ENCODE peak calls at places on chromosome 14, in seven cellular contexts. One of them, this sample, is unnamed.

GRCh38 chr14:59294662-59294992 is 106.2 kb downstream of the DAAM1 start:
- DNase-seq in neural crest cell: no peak
- DNase-seq in pancreas: no peak
- DNase-seq in endothelial cell: no peak
- DNase-seq in activated CD8-positive, alpha-beta T cell treated with anti-CD3 and anti-CD28 coated beads for 36 hours: no peak
- DNase-seq in astrocyte: peak
- DNase-seq in dorsolateral prefrontal cortex: no peak
- DNase-seq in this sample: peak

GRCh38 chr14:36771256-36771655 is 109.6 kb downstream of the PAX9 start:
- DNase-seq in endothelial cell: no peak
- DNase-seq in pancreas: no peak
- DNase-seq in astrocyte: no peak
- DNase-seq in neural crest cell: no peak
- DNase-seq in dorsolateral prefrontal cortex: no peak
- DNase-seq in activated CD8-positive, alpha-beta T cell treated with anti-CD3 and anti-CD28 coated beads for 36 hours: no peak
- DNase-seq in this sample: no peak

GRCh38 chr14:57574617-57575288 is 81.1 kb upstream of the CCDC198 start:
- DNase-seq in neural crest cell: no peak
- DNase-seq in endothelial cell: no peak
- DNase-seq in dorsolateral prefrontal cortex: no peak
- DNase-seq in pancreas: peak
- DNase-seq in activated CD8-positive, alpha-beta T cell treated with anti-CD3 and anti-CD28 coated beads for 36 hours: no peak
- DNase-seq in astrocyte: no peak
- DNase-seq in this sample: no peak

GRCh38 chr14:63454863-63455622 is 88.1 kb downstream of the PPP2R5E start:
- DNase-seq in astrocyte: peak
- DNase-seq in pancreas: no peak
- DNase-seq in neural crest cell: no peak
- DNase-seq in activated CD8-positive, alpha-beta T cell treated with anti-CD3 and anti-CD28 coated beads for 36 hours: no peak
- DNase-seq in endothelial cell: no peak
- DNase-seq in dorsolateral prefrontal cortex: no peak
- DNase-seq in this sample: no peak

GRCh38 chr14:56846970-56847928 is 37.0 kb upstream of the OTX2 start:
- DNase-seq in dorsolateral prefrontal cortex: no peak
- DNase-seq in astrocyte: no peak
- DNase-seq in activated CD8-positive, alpha-beta T cell treated with anti-CD3 and anti-CD28 coated beads for 36 hours: no peak
- DNase-seq in endothelial cell: no peak
- DNase-seq in pancreas: no peak
- DNase-seq in neural crest cell: no peak
- DNase-seq in this sample: no peak

GRCh38 chr14:38505221-38506095 is 249.6 kb upstream of the CLEC14A start:
- DNase-seq in pancreas: no peak
- DNase-seq in activated CD8-positive, alpha-beta T cell treated with anti-CD3 and anti-CD28 coated beads for 36 hours: no peak
- DNase-seq in endothelial cell: no peak
- DNase-seq in neural crest cell: no peak
- DNase-seq in dorsolateral prefrontal cortex: no peak
- DNase-seq in astrocyte: peak
- DNase-seq in this sample: peak

GRCh38 chr14:45680531-45680930 is 427.5 kb upstream of the MIS18BP1 start:
- DNase-seq in dorsolateral prefrontal cortex: no peak
- DNase-seq in pancreas: no peak
- DNase-seq in astrocyte: no peak
- DNase-seq in endothelial cell: no peak
- DNase-seq in neural crest cell: no peak
- DNase-seq in activated CD8-positive, alpha-beta T cell treated with anti-CD3 and anti-CD28 coated beads for 36 hours: no peak
- DNase-seq in this sample: no peak

GRCh38 chr14:81371802-81372201 is 28.3 kb downstream of the STON2 start:
- DNase-seq in activated CD8-positive, alpha-beta T cell treated with anti-CD3 and anti-CD28 coated beads for 36 hours: no peak
- DNase-seq in dorsolateral prefrontal cortex: no peak
- DNase-seq in endothelial cell: no peak
- DNase-seq in pancreas: no peak
- DNase-seq in astrocyte: no peak
- DNase-seq in neural crest cell: no peak
- DNase-seq in this sample: no peak

GRCh38 chr14:63752449-63753169 is 24.7 kb upstream of the SGPP1 start:
- DNase-seq in dorsolateral prefrontal cortex: no peak
- DNase-seq in pancreas: peak
- DNase-seq in neural crest cell: no peak
- DNase-seq in astrocyte: peak
- DNase-seq in endothelial cell: no peak
- DNase-seq in activated CD8-positive, alpha-beta T cell treated with anti-CD3 and anti-CD28 coated beads for 36 hours: no peak
- DNase-seq in this sample: peak

GRCh38 chr14:29216316-29216715 is 449.7 kb downstream of the FOXG1 start:
- DNase-seq in pancreas: no peak
- DNase-seq in endothelial cell: no peak
- DNase-seq in activated CD8-positive, alpha-beta T cell treated with anti-CD3 and anti-CD28 coated beads for 36 hours: no peak
- DNase-seq in dorsolateral prefrontal cortex: no peak
- DNase-seq in astrocyte: no peak
- DNase-seq in neural crest cell: no peak
- DNase-seq in this sample: no peak

GRCh38 chr14:72708708-72709475 is 185.0 kb downstream of the DPF3 start:
- DNase-seq in activated CD8-positive, alpha-beta T cell treated with anti-CD3 and anti-CD28 coated beads for 36 hours: peak
- DNase-seq in endothelial cell: no peak
- DNase-seq in dorsolateral prefrontal cortex: peak
- DNase-seq in astrocyte: no peak
- DNase-seq in pancreas: peak
- DNase-seq in neural crest cell: peak
- DNase-seq in this sample: no peak

GRCh38 chr14:23590198-23590597 is 11.6 kb upstream of the JPH4 start:
- DNase-seq in dorsolateral prefrontal cortex: no peak
- DNase-seq in neural crest cell: no peak
- DNase-seq in astrocyte: no peak
- DNase-seq in endothelial cell: no peak
- DNase-seq in pancreas: no peak
- DNase-seq in activated CD8-positive, alpha-beta T cell treated with anti-CD3 and anti-CD28 coated beads for 36 hours: no peak
- DNase-seq in this sample: no peak

GRCh38 chr14:105879867-105880561 is 353.6 kb downstream of the TMEM121 start:
- DNase-seq in dorsolateral prefrontal cortex: no peak
- DNase-seq in pancreas: no peak
- DNase-seq in astrocyte: no peak
- DNase-seq in neural crest cell: no peak
- DNase-seq in endothelial cell: no peak
- DNase-seq in activated CD8-positive, alpha-beta T cell treated with anti-CD3 and anti-CD28 coated beads for 36 hours: no peak
- DNase-seq in this sample: no peak

GRCh38 chr14:50475460-50475859 is 56.9 kb downstream of the MAP4K5 start:
- DNase-seq in neural crest cell: no peak
- DNase-seq in pancreas: no peak
- DNase-seq in endothelial cell: no peak
- DNase-seq in activated CD8-positive, alpha-beta T cell treated with anti-CD3 and anti-CD28 coated beads for 36 hours: no peak
- DNase-seq in astrocyte: peak
- DNase-seq in dorsolateral prefrontal cortex: no peak
- DNase-seq in this sample: no peak

GRCh38 chr14:68074765-68075381 is 255.3 kb downstream of the RAD51B start:
- DNase-seq in dorsolateral prefrontal cortex: no peak
- DNase-seq in astrocyte: no peak
- DNase-seq in endothelial cell: no peak
- DNase-seq in neural crest cell: no peak
- DNase-seq in pancreas: no peak
- DNase-seq in activated CD8-positive, alpha-beta T cell treated with anti-CD3 and anti-CD28 coated beads for 36 hours: no peak
- DNase-seq in this sample: no peak

GRCh38 chr14:100070310-100070709 is 5.1 kb downstream of the EVL start:
- DNase-seq in neural crest cell: no peak
- DNase-seq in astrocyte: no peak
- DNase-seq in activated CD8-positive, alpha-beta T cell treated with anti-CD3 and anti-CD28 coated beads for 36 hours: peak
- DNase-seq in dorsolateral prefrontal cortex: no peak
- DNase-seq in pancreas: no peak
- DNase-seq in endothelial cell: no peak
- DNase-seq in this sample: no peak

GRCh38 chr14:60647081-60647836 is 2.0 kb downstream of the SIX1 start:
- DNase-seq in activated CD8-positive, alpha-beta T cell treated with anti-CD3 and anti-CD28 coated beads for 36 hours: no peak
- DNase-seq in neural crest cell: no peak
- DNase-seq in endothelial cell: peak
- DNase-seq in pancreas: no peak
- DNase-seq in astrocyte: no peak
- DNase-seq in dorsolateral prefrontal cortex: no peak
- DNase-seq in this sample: no peak

GRCh38 chr14:23577710-23578392 is 739 bp downstream of the JPH4 start:
- DNase-seq in astrocyte: no peak
- DNase-seq in pancreas: no peak
- DNase-seq in activated CD8-positive, alpha-beta T cell treated with anti-CD3 and anti-CD28 coated beads for 36 hours: no peak
- DNase-seq in endothelial cell: no peak
- DNase-seq in neural crest cell: no peak
- DNase-seq in dorsolateral prefrontal cortex: no peak
- DNase-seq in this sample: no peak

GRCh38 chr14:70735043-70735442 is 74.3 kb downstream of the MAP3K9 start:
- DNase-seq in dorsolateral prefrontal cortex: no peak
- DNase-seq in activated CD8-positive, alpha-beta T cell treated with anti-CD3 and anti-CD28 coated beads for 36 hours: no peak
- DNase-seq in astrocyte: no peak
- DNase-seq in neural crest cell: no peak
- DNase-seq in pancreas: no peak
- DNase-seq in endothelial cell: no peak
- DNase-seq in this sample: no peak

GRCh38 chr14:63179383-63179782 is 24.9 kb upstream of the RHOJ start:
- DNase-seq in endothelial cell: no peak
- DNase-seq in dorsolateral prefrontal cortex: no peak
- DNase-seq in astrocyte: no peak
- DNase-seq in pancreas: no peak
- DNase-seq in activated CD8-positive, alpha-beta T cell treated with anti-CD3 and anti-CD28 coated beads for 36 hours: no peak
- DNase-seq in neural crest cell: no peak
- DNase-seq in this sample: no peak

GRCh38 chr14:24911324-24912095 is 138.4 kb downstream of the STXBP6 start:
- DNase-seq in endothelial cell: no peak
- DNase-seq in dorsolateral prefrontal cortex: no peak
- DNase-seq in neural crest cell: no peak
- DNase-seq in activated CD8-positive, alpha-beta T cell treated with anti-CD3 and anti-CD28 coated beads for 36 hours: no peak
- DNase-seq in pancreas: no peak
- DNase-seq in astrocyte: peak
- DNase-seq in this sample: peak

GRCh38 chr14:64763801-64764511 is 59.7 kb downstream of the PLEKHG3 start:
- DNase-seq in dorsolateral prefrontal cortex: peak
- DNase-seq in pancreas: no peak
- DNase-seq in neural crest cell: no peak
- DNase-seq in activated CD8-positive, alpha-beta T cell treated with anti-CD3 and anti-CD28 coated beads for 36 hours: peak
- DNase-seq in endothelial cell: no peak
- DNase-seq in astrocyte: peak
- DNase-seq in this sample: no peak

GRCh38 chr14:59061292-59061691 is 127.2 kb upstream of the DAAM1 start:
- DNase-seq in neural crest cell: no peak
- DNase-seq in dorsolateral prefrontal cortex: no peak
- DNase-seq in astrocyte: no peak
- DNase-seq in pancreas: no peak
- DNase-seq in endothelial cell: no peak
- DNase-seq in activated CD8-positive, alpha-beta T cell treated with anti-CD3 and anti-CD28 coated beads for 36 hours: no peak
- DNase-seq in this sample: no peak

GRCh38 chr14:72779679-72780078 is 114.2 kb downstream of the DPF3 start:
- DNase-seq in neural crest cell: no peak
- DNase-seq in pancreas: no peak
- DNase-seq in endothelial cell: no peak
- DNase-seq in astrocyte: no peak
- DNase-seq in activated CD8-positive, alpha-beta T cell treated with anti-CD3 and anti-CD28 coated beads for 36 hours: no peak
- DNase-seq in dorsolateral prefrontal cortex: no peak
- DNase-seq in this sample: no peak

GRCh38 chr14:73180385-73180805 is 44.1 kb downstream of the PSEN1 start:
- DNase-seq in astrocyte: peak
- DNase-seq in neural crest cell: no peak
- DNase-seq in activated CD8-positive, alpha-beta T cell treated with anti-CD3 and anti-CD28 coated beads for 36 hours: no peak
- DNase-seq in pancreas: no peak
- DNase-seq in endothelial cell: no peak
- DNase-seq in dorsolateral prefrontal cortex: no peak
- DNase-seq in this sample: peak

GRCh38 chr14:104694991-104695659 is 5.7 kb downstream of the INF2 start:
- DNase-seq in neural crest cell: no peak
- DNase-seq in pancreas: no peak
- DNase-seq in activated CD8-positive, alpha-beta T cell treated with anti-CD3 and anti-CD28 coated beads for 36 hours: peak
- DNase-seq in endothelial cell: peak
- DNase-seq in dorsolateral prefrontal cortex: no peak
- DNase-seq in astrocyte: peak
- DNase-seq in this sample: no peak

DNA sequence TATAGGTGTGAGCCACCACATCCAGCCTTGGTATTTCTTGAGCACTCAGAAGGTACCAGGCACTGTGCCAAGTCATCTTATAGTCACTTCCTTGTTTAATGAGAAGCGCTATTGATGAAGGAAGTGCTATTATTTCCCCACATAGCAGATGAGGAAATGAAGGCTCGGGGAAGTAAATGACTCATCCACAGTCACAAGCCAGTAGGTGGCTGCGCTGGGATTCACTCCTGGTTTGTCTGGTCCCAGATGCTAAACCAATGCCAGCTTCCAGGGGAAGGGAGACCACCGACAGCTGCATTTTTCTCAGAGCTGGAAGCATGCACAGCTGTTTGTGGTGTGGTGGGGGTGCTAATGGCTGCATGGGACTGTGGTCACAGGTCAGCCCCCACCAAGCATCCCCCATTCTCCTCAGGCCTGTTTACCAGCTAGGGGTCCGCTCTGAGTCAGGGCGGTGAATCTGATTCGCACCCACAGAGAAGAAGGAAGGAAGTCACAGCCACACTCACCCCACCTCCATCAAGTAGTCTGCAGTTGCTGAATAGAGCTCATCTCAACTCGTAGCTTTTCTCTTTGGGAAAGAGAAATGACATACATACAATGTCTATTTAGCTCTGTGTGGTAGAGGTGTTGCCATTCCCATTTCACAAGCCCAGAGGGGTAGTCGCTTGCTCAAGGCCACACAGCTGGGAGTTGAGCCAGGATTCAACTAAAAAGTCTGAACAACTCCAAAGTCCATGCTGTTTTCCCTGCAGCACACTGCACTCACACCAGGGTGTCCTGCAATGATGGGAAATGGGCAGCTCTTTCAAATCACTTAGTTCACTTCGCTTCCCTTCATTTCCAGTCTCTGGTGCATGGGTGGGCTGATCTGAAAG is 6.3 kb upstream of the LTBP2 start:
- DNase-seq in astrocyte: peak
- DNase-seq in dorsolateral prefrontal cortex: no peak
- DNase-seq in pancreas: peak
- DNase-seq in activated CD8-positive, alpha-beta T cell treated with anti-CD3 and anti-CD28 coated beads for 36 hours: peak
- DNase-seq in endothelial cell: no peak
- DNase-seq in neural crest cell: no peak
- DNase-seq in this sample: no peak
- TF ChIP-seq CTCF in astrocyte: no peak
- TF ChIP-seq CTCF in dorsolateral prefrontal cortex: no peak
- TF ChIP-seq CTCF in pancreas: no peak
- TF ChIP-seq CTCF in activated CD8-positive, alpha-beta T cell treated with anti-CD3 and anti-CD28 coated beads for 36 hours: no peak
- TF ChIP-seq CTCF in endothelial cell: no peak
- TF ChIP-seq CTCF in neural crest cell: no peak
- TF ChIP-seq CTCF in this sample: no peak

GRCh38 chr14:101889898-101890297 is 74.5 kb upstream of the DYNC1H1 start:
- DNase-seq in dorsolateral prefrontal cortex: no peak
- DNase-seq in endothelial cell: no peak
- DNase-seq in neural crest cell: no peak
- DNase-seq in astrocyte: no peak
- DNase-seq in pancreas: no peak
- DNase-seq in activated CD8-positive, alpha-beta T cell treated with anti-CD3 and anti-CD28 coated beads for 36 hours: no peak
- DNase-seq in this sample: peak
- TF ChIP-seq CTCF in dorsolateral prefrontal cortex: peak
- TF ChIP-seq CTCF in endothelial cell: no peak
- TF ChIP-seq CTCF in neural crest cell: no peak
- TF ChIP-seq CTCF in astrocyte: no peak
- TF ChIP-seq CTCF in pancreas: no peak
- TF ChIP-seq CTCF in activated CD8-positive, alpha-beta T cell treated with anti-CD3 and anti-CD28 coated beads for 36 hours: no peak
- TF ChIP-seq CTCF in this sample: peak

GRCh38 chr14:54946500-54946899 is 43.9 kb upstream of the GCH1 start:
- DNase-seq in dorsolateral prefrontal cortex: no peak
- DNase-seq in astrocyte: no peak
- DNase-seq in pancreas: no peak
- DNase-seq in activated CD8-positive, alpha-beta T cell treated with anti-CD3 and anti-CD28 coated beads for 36 hours: no peak
- DNase-seq in endothelial cell: no peak
- DNase-seq in neural crest cell: no peak
- DNase-seq in this sample: no peak
- TF ChIP-seq CTCF in dorsolateral prefrontal cortex: no peak
- TF ChIP-seq CTCF in astrocyte: no peak
- TF ChIP-seq CTCF in pancreas: no peak
- TF ChIP-seq CTCF in activated CD8-positive, alpha-beta T cell treated with anti-CD3 and anti-CD28 coated beads for 36 hours: no peak
- TF ChIP-seq CTCF in endothelial cell: no peak
- TF ChIP-seq CTCF in neural crest cell: no peak
- TF ChIP-seq CTCF in this sample: no peak

GRCh38 chr14:66361013-66361412 is 125.2 kb upstream of the CCDC196 start:
- DNase-seq in activated CD8-positive, alpha-beta T cell treated with anti-CD3 and anti-CD28 coated beads for 36 hours: no peak
- DNase-seq in dorsolateral prefrontal cortex: no peak
- DNase-seq in pancreas: no peak
- DNase-seq in endothelial cell: no peak
- DNase-seq in neural crest cell: no peak
- DNase-seq in astrocyte: no peak
- DNase-seq in this sample: no peak
- TF ChIP-seq CTCF in activated CD8-positive, alpha-beta T cell treated with anti-CD3 and anti-CD28 coated beads for 36 hours: no peak
- TF ChIP-seq CTCF in dorsolateral prefrontal cortex: no peak
- TF ChIP-seq CTCF in pancreas: no peak
- TF ChIP-seq CTCF in endothelial cell: no peak
- TF ChIP-seq CTCF in neural crest cell: no peak
- TF ChIP-seq CTCF in astrocyte: no peak
- TF ChIP-seq CTCF in this sample: no peak

This sample was measured in BJ.